ENCODE peak calls at places on chromosomes 2 and 18, in six cellular contexts. U is PC-3, W is cardiac muscle cell, J is fibroblast of lung, M is fibroblast of mammary gland, G is right atrium auricular region. I is an unnamed sample.
A peak's percentile ranks its signal among the peaks of the same experiment; 100 is the strongest.

GRCh38 chr2:46815121-46815802 is 100.3 kb downstream of the MCFD2 start:
- DNase-seq in J (no peak), G (no peak), W (no peak), M (peak; percentile 36), U (no peak), I (no peak)

GRCh38 chr18:79522451-79523220 is 126.9 kb downstream of the NFATC1 start:
- DNase-seq in M (no peak), J (no peak), G (peak; percentile 55), U (no peak), W (no peak), I (no peak)

GRCh38 chr2:159904565-159905281 is 106.7 kb upstream of the CD302 start:
- DNase-seq in W (peak; percentile 58), M (no peak), G (no peak), U (no peak), J (no peak), I (peak; percentile 71)

GRCh38 chr2:234708717-234709116 is 211.8 kb upstream of the ARL4C start:
- DNase-seq in U (no peak), M (no peak), G (no peak), J (no peak), W (no peak), I (no peak)

GRCh38 chr2:55115795-55116597 is 65.7 kb upstream of the RTN4 start:
- DNase-seq in G (no peak), J (peak; percentile 82), W (no peak), M (peak; percentile 65), U (peak; percentile 85), I (no peak)

GRCh38 chr2:12821656-12822055 is 104.9 kb downstream of the TRIB2 start:
- DNase-seq in U (peak; percentile 29), W (no peak), J (no peak), M (no peak), G (no peak), I (no peak)

GRCh38 chr2:65416945-65417344 is 15.5 kb downstream of the SPRED2 start:
- DNase-seq in U (peak; percentile 72), M (no peak), G (no peak), J (no peak), W (no peak), I (no peak)

GRCh38 chr2:98212733-98213132 is 125.8 kb downstream of the VWA3B start:
- DNase-seq in J (no peak), G (no peak), M (no peak), W (no peak), U (no peak), I (no peak)

GRCh38 chr2:9336209-9336533 is 87.2 kb downstream of the ITGB1BP1 start:
- DNase-seq in M (peak; percentile 67), G (no peak), J (peak; percentile 57), U (no peak), W (no peak), I (no peak)

GRCh38 chr18:69785466-69785865 is 162.2 kb downstream of the CD226 start:
- DNase-seq in J (no peak), G (no peak), M (no peak), U (no peak), W (no peak), I (no peak)

GRCh38 chr2:98586466-98587140 is 21.7 kb downstream of the COA5 start:
- DNase-seq in G (peak; percentile 53), M (no peak), U (no peak), W (no peak), J (no peak), I (no peak)

GRCh38 chr2:176653856-176654443 is 384.7 kb downstream of the MTX2 start:
- DNase-seq in U (peak; percentile 89), G (no peak), W (peak; percentile 80), J (peak; percentile 56), M (peak; percentile 82), I (peak; percentile 80)

GRCh38 chr2:159028776-159029175 is 60.3 kb downstream of the TANC1 start:
- DNase-seq in U (no peak), J (no peak), G (no peak), W (no peak), M (no peak), I (no peak)

GRCh38 chr18:59049726-59050660 is 89.7 kb upstream of the SEC11C start:
- DNase-seq in U (no peak), W (no peak), J (no peak), M (no peak), G (no peak), I (peak; percentile 78)

DNA sequence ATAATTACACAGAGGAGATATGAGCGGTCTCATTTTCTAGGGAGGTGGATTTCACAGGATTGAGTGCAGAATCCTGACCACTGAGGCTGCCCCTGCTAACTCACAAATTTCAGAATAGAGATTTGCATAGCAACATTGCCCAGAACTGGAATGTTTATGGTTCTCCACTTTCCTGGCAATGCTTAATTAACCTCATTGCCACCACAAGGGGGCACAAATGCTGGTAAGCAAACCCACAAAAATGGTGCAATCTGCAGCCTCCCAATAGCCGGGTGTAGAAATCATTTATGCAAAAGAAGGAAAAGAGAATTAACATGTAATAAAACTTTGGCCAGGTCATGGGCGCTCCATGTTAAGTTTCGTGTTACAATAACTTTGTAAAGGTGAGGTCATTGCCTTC is 112.4 kb downstream of the CYRIA start:
- DNase-seq in W (peak; percentile 63), U (peak; percentile 18), J (peak; percentile 52), M (peak; percentile 50), G (no peak), I (peak; percentile 55)
- TF ChIP-seq CTCF in W (peak; percentile 59), U (peak; percentile 57), J (peak; percentile 66), M (peak; percentile 55), G (peak; percentile 52), I (peak; percentile 85)

DNA sequence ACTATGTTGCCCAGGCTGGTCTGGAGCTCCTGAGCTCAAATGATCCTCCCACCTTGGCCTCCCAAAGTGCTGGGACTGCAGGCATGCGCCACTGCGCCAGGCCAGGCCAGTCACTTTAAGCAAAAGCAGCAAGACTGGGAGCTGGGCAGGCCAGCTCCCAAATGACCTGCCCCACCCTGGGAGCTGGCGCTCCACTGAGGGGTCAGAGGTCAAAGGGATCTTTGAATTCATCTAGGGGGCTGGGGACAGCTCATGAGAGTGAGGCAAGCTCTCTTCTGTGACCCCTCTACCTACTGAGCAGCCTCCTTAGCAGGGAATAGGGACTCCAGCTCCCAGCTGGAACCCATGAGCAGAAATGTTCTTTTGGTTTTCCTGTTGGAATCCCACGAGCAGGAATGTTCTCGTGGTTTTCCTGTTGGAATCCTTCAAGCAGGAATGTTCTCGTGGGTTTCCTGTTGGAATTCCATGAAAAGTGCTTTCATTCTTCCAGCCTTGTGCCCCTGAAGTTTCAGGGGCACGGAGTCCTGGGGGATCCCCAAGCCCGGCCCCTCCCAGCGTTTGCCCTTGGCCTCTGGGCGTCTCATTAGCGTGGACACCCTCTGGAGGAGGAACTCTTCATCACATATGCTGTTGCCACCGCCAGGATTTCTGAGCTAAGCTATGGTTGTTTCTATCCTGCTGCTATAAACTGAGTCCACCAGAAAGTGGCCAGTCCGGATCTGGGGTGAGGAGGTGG is 162.0 kb upstream of the HAAO start:
- DNase-seq in M (peak; percentile 71), W (no peak), J (peak; percentile 59), G (no peak), U (no peak), I (no peak)
- TF ChIP-seq CTCF in M (no peak), W (peak; percentile 46), J (no peak), G (no peak), U (no peak), I (no peak)

GRCh38 chr2:58516695-58517094 is 275.6 kb upstream of the FANCL start:
- DNase-seq in G (no peak), W (no peak), J (no peak), U (peak; percentile 76), M (no peak), I (no peak)

GRCh38 chr2:58520903-58521302 is 279.8 kb upstream of the FANCL start:
- DNase-seq in U (no peak), J (no peak), W (no peak), G (no peak), M (no peak), I (no peak)

GRCh38 chr2:58527656-58528055 is 286.5 kb upstream of the FANCL start:
- DNase-seq in W (no peak), G (no peak), J (no peak), U (no peak), M (no peak), I (no peak)

GRCh38 chr2:58521803-58522602 is 280.9 kb upstream of the FANCL start:
- DNase-seq in G (no peak), W (no peak), U (peak; percentile 56), M (peak; percentile 2), J (no peak), I (no peak)
- TF ChIP-seq CTCF in G (no peak), W (no peak), U (no peak), M (no peak), J (no peak), I (no peak)

DNA sequence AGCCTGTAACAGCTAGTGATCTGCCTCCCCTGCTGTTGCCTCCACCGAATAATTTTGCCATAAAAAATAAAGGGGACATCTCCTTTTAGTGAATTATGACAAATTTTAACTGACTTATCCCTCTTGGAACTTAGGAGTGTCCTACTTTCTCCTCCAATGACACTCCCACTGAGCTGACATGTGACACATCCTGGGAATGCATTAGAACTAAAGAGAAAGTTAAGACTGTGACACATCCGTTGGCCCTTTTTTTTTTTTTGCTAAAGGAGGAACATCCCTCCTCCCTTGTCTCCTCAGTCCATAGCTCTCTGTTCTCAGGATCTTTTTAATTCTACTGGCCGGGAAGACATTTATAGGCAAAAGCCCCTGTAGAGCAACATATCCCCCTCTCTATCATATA is 268.2 kb downstream of the NRXN1 start:
- DNase-seq in M (no peak), J (no peak), U (no peak), G (no peak), W (no peak), I (no peak)
- TF ChIP-seq CTCF in M (no peak), J (no peak), U (no peak), G (no peak), W (no peak), I (no peak)

I was measured in glutamatergic neuron.